ENCODE peak calls at places on chromosomes 13 and 19, in seven cellular contexts. U is stomach; W is effector memory CD4-positive, alpha-beta T cell; D is mammary epithelial cell; L is psoas muscle; T is IMR-90; R is colonic mucosa. S is an unnamed sample.

GRCh38 chr13:85525411-85525810 is 273.8 kb downstream of the SLITRK6 start:
- DNase-seq in R (no peak), L (no peak), T (no peak), U (no peak), D (no peak), W (no peak), S (no peak)

GRCh38 chr13:62033932-62034331 is 618.3 kb upstream of the PCDH20 start:
- DNase-seq in L (no peak), U (no peak), W (no peak), D (no peak), R (no peak), T (no peak), S (no peak)

GRCh38 chr19:43229315-43229714 is 23.9 kb upstream of the PSG4 start:
- DNase-seq in W (no peak), D (peak; percentile 46), L (no peak), U (no peak), T (peak; percentile 10), R (no peak), S (no peak)

GRCh38 chr19:21466627-21467026 is 38.8 kb upstream of the ZNF429 start:
- DNase-seq in W (no peak), D (no peak), U (no peak), R (no peak), T (no peak), L (no peak), S (no peak)

GRCh38 chr19:34274827-34275625 is 20.7 kb downstream of the GARRE1 start:
- DNase-seq in R (no peak), D (peak; percentile 59), T (peak; percentile 96), W (no peak), U (no peak), L (no peak), S (no peak)

GRCh38 chr13:94612050-94612449 is 10.4 kb downstream of the GPR180 start:
- DNase-seq in R (no peak), U (no peak), L (no peak), W (no peak), D (no peak), T (no peak), S (no peak)

GRCh38 chr19:39557791-39558622 is 18.0 kb upstream of the EID2 start:
- DNase-seq in W (no peak), L (no peak), D (no peak), T (peak; percentile 11), U (no peak), R (no peak), S (no peak)

GRCh38 chr19:46601318-46602224 is at the start of gene CALM3:
- DNase-seq in R (no peak), D (no peak), T (no peak), U (no peak), L (no peak), W (no peak), S (no peak)

GRCh38 chr19:54517483-54517882 is 14.9 kb downstream of the LAIR2 start:
- DNase-seq in U (peak; percentile 37), R (peak; percentile 38), T (peak; percentile 2), L (no peak), D (peak; percentile 27), W (no peak), S (peak; percentile 47)

GRCh38 chr19:36113895-36114762 is 546 bp downstream of the POLR2I start:
- DNase-seq in U (peak; percentile 40), T (peak; percentile 30), W (no peak), R (no peak), L (no peak), D (peak; percentile 42), S (no peak)

GRCh38 chr13:51435002-51435578 is 17.7 kb downstream of the INTS6 start:
- DNase-seq in T (peak; percentile 49), U (no peak), D (no peak), L (no peak), R (no peak), W (no peak), S (no peak)

GRCh38 chr19:16180611-16181010 is 4.6 kb upstream of the FAM32A start:
- DNase-seq in L (no peak), D (peak; percentile 46), T (peak; percentile 86), W (no peak), R (no peak), U (no peak), S (no peak)

GRCh38 chr13:25992076-25992475 is 59.7 kb downstream of the SHISA2 start:
- DNase-seq in R (no peak), U (no peak), W (no peak), D (no peak), T (no peak), L (no peak), S (no peak)

GRCh38 chr13:76790519-76791289 is 95.5 kb downstream of the KCTD12 start:
- DNase-seq in R (no peak), T (no peak), U (no peak), L (no peak), D (no peak), W (no peak), S (no peak)

GRCh38 chr19:35609881-35610353 is 2.6 kb upstream of the HAUS5 start:
- DNase-seq in R (no peak), T (no peak), U (no peak), D (no peak), W (no peak), L (peak; percentile 34), S (peak; percentile 47)

GRCh38 chr19:58551577-58552471 is 3.1 kb downstream of the CHMP2A start:
- DNase-seq in W (no peak), T (no peak), U (no peak), R (no peak), D (no peak), L (no peak), S (no peak)

GRCh38 chr13:96984061-96984508 is 10.2 kb downstream of the OXGR1 start:
- DNase-seq in R (peak; percentile 73), U (peak; percentile 78), W (no peak), T (no peak), L (no peak), D (peak; percentile 64), S (peak; percentile 2)

GRCh38 chr13:73767747-73768315 is 366.4 kb downstream of the KLF12 start:
- DNase-seq in W (no peak), L (no peak), T (no peak), U (no peak), D (no peak), R (peak; percentile 44), S (peak; percentile 17)

GRCh38 chr13:45133396-45134118 is 13.2 kb downstream of the GTF2F2 start:
- DNase-seq in W (no peak), R (no peak), L (no peak), T (no peak), U (no peak), D (no peak), S (no peak)

GRCh38 chr19:56167064-56167578 is 8.7 kb upstream of the GALP start:
- DNase-seq in T (no peak), W (no peak), R (no peak), L (no peak), D (no peak), U (no peak), S (no peak)

GRCh38 chr13:73167046-73167820 is 108.4 kb downstream of the KLF5 start:
- DNase-seq in L (no peak), T (no peak), D (peak; percentile 61), R (no peak), W (no peak), U (no peak), S (no peak)

DNA sequence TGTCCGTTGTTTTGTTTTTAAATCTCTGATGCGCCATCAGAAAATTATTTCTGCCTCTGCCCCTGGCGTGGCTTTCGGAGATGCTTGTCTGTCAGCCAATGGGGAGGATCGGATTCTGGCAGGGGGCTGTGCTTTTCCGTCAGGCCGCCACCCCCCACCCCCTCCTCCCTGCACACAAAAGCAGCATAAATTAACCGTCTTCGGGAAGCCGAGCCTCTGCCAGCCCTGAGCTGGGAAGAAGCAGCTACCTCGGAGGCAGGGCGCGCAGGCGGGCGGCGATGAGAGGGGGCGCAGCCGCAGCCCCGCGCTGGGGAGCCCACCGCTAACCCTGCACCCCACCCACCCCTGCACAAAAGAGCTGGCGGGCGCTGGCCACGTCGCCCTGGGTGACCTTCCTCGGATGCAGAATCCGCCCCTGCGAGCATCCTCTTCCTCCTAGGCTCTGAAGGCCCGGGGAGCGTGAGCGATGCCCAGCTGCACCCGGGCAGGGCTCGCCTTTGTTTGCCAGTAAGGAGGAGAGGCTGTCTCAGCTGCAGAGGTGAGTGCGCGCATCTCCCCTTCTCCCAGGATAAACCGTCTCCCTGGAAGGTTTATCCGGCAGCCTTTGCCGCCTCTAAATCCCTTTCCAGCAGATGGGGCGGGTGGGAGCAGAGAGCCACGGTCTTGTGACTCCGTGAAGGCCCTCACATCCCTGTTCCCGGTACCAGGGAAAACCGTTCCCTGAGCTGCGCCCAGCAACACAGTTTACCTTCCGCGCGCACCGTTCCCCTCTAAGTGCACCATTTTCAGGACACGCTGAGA is at the start of gene ATCAY:
- DNase-seq in W (no peak), L (no peak), T (no peak), U (no peak), R (no peak), D (no peak), S (no peak)
- H3K27me3 ChIP-seq in W (peaks cover 26% of the 10 kb centered on the region), L (no peaks in the 10 kb centered on the region), T (peaks cover 31% of the 10 kb centered on the region), U (peaks cover 59% of the 10 kb centered on the region), R (peaks cover 31% of the 10 kb centered on the region), D (peaks cover 23% of the 10 kb centered on the region), S (peaks cover 9% of the 10 kb centered on the region)

DNA sequence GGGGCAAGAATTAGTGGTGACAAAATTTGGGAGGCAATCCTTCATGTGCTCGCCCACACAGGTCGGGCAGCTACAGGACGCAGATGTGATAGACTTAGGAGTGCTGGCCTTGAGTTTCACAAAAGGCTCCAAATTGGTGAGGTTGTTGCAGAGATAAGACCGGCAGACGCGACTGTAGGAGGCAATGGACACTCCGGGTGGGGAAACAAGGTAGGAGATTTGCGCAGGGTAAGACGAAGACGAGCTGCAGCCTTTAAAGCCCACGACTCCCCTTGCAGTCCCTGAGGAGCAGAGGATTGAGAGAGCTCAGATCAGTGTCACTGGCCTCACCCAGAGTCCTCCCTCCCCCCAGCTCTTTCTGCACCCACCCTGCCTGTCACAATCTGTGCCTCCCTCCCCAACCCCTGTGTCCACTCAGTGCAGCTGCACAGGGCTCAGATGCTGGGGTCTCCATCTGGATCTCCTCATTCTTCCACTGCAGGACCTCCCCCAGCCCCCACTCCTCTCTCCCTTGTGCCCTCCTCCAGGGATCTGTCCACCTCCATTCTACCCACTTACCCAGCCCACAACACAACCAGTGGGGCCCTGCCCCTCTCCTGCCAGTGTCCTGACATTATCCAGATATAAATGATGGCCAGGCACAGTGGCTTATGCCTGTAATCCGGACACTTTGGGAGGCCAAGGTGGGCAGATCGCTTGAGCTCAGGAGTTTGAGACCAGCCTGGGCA is 6.3 kb downstream of the LYPD4 start:
- DNase-seq in W (no peak), U (no peak), L (no peak), T (no peak), D (no peak), R (no peak), S (no peak)
- H3K27me3 ChIP-seq in W (peaks cover 8% of the 10 kb centered on the region), U (peaks cover 14% of the 10 kb centered on the region), L (no peaks in the 10 kb centered on the region), T (peaks cover 13% of the 10 kb centered on the region), D (peaks cover 13% of the 10 kb centered on the region), R (no peaks in the 10 kb centered on the region), S (no peaks in the 10 kb centered on the region)

DNA sequence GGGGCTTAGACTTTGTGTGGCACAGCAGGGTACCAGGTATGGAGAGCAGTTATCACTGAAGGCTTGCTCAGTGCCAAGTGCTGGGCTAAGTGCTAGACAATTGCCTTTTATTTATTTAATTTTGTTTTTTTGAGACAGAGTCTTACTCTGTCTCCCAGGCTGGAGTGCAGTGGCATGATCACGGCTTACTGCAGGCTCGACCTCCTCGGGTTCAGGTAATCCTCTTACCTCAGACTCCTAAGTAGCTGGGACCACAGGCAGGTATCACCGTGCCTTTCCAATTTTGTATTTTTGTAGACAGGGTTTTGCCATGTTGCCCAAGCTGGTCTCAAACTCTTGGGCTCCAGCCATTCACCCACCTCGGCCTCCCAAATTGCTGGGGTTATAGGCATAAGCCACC is 256.9 kb downstream of the ZNF536 start:
- DNase-seq in T (no peak), L (no peak), R (no peak), W (no peak), D (no peak), U (no peak), S (no peak)
- H3K27me3 ChIP-seq in T (no peaks in the 10 kb centered on the region), L (no peaks in the 10 kb centered on the region), R (no peaks in the 10 kb centered on the region), W (no peaks in the 10 kb centered on the region), D (no peaks in the 10 kb centered on the region), U (no peaks in the 10 kb centered on the region), S (no peaks in the 10 kb centered on the region)

GRCh38 chr13:21871302-21871862 is 200.5 kb downstream of the FGF9 start:
- DNase-seq in W (no peak), L (no peak), T (no peak), D (no peak), R (no peak), U (no peak), S (no peak)
- H3K27me3 ChIP-seq in W (no peaks in the 10 kb centered on the region), L (no peaks in the 10 kb centered on the region), T (no peaks in the 10 kb centered on the region), D (no peaks in the 10 kb centered on the region), R (no peaks in the 10 kb centered on the region), U (no peaks in the 10 kb centered on the region), S (no peaks in the 10 kb centered on the region)

S was measured in naive thymus-derived CD4-positive, alpha-beta T cell.